ENCODE peak calls at places on chromosomes 2 and 18, in four cellular contexts. O, L, J and B are unnamed samples.

GRCh38 chr2:170229125-170229524 is 51.2 kb downstream of the MYO3B start:
- DNase-seq in L (no peak), O (no peak), J (no peak), B (no peak)

GRCh38 chr18:59902180-59902992 is 2.6 kb downstream of the PMAIP1 start:
- DNase-seq in O (no peak), J (no peak), L (peak; percentile 91), B (no peak)

GRCh38 chr2:216865658-216866057 is 5.8 kb upstream of the TNP1 start:
- DNase-seq in J (no peak), O (no peak), L (no peak), B (no peak)

GRCh38 chr2:48199076-48199475 is 292.8 kb upstream of the FBXO11 start:
- DNase-seq in O (no peak), L (peak; percentile 23), J (no peak), B (no peak)

GRCh38 chr2:98036349-98037000 is 40.7 kb upstream of the TMEM131 start:
- DNase-seq in J (no peak), O (peak; percentile 57), L (no peak), B (no peak)

GRCh38 chr2:69997296-69998184 is 36.1 kb upstream of the ASPRV1 start:
- DNase-seq in L (peak; percentile 11), J (no peak), O (no peak), B (no peak)

GRCh38 chr2:121360566-121361300 is 75.7 kb upstream of the TFCP2L1 start:
- DNase-seq in L (peak; percentile 65), J (no peak), O (peak; percentile 50), B (no peak)

GRCh38 chr18:69031571-69032451 is 233.9 kb downstream of the CCDC102B start:
- DNase-seq in O (no peak), J (no peak), L (no peak), B (no peak)

GRCh38 chr18:23487738-23488625 is 15.3 kb upstream of the RMC1 start:
- DNase-seq in L (peak; percentile 31), J (peak; percentile 42), O (no peak), B (no peak)

GRCh38 chr2:58358024-58358423 is 116.9 kb upstream of the FANCL start:
- DNase-seq in L (no peak), J (no peak), O (no peak), B (no peak)

GRCh38 chr2:211396815-211397214 is 840.4 kb downstream of the CPS1 start:
- DNase-seq in O (no peak), J (no peak), L (no peak), B (no peak)

GRCh38 chr2:26281226-26281625 is 36.5 kb downstream of the HADHB start:
- DNase-seq in J (no peak), L (no peak), O (no peak), B (no peak)

GRCh38 chr2:203664029-203664755 is 42.2 kb upstream of the CD28 start:
- DNase-seq in L (no peak), J (no peak), O (no peak), B (no peak)

GRCh38 chr18:48539406-48540328 is 836 bp downstream of the CTIF start:
- DNase-seq in O (peak; percentile 45), L (peak; percentile 74), J (peak; percentile 10), B (peak; percentile 32)

GRCh38 chr2:213019368-213019767 is 132.0 kb downstream of the IKZF2 start:
- DNase-seq in L (no peak), J (no peak), O (no peak), B (no peak)

GRCh38 chr2:149989447-149990063 is 402.0 kb upstream of the MMADHC start:
- DNase-seq in J (no peak), L (peak; percentile 29), O (no peak), B (no peak)

GRCh38 chr2:121104721-121105141 is 180.3 kb downstream of the TFCP2L1 start:
- DNase-seq in J (no peak), O (no peak), L (peak; percentile 52), B (peak; percentile 31)

GRCh38 chr2:188042412-188042811 is 249.3 kb upstream of the GULP1 start:
- DNase-seq in O (no peak), L (peak; percentile 78), J (no peak), B (no peak)

GRCh38 chr18:80033181-80034067 is 810 bp upstream of the RBFA start:
- DNase-seq in L (peak; percentile 28), J (peak; percentile 52), O (no peak), B (no peak)

GRCh38 chr2:151999058-151999457 is 99.8 kb downstream of the CACNB4 start:
- DNase-seq in L (peak; percentile 63), J (no peak), O (peak; percentile 22), B (peak; percentile 26)

GRCh38 chr2:74673821-74674528 is 19.9 kb downstream of the SEMA4F start:
- DNase-seq in L (no peak), O (no peak), J (no peak), B (no peak)

GRCh38 chr2:206971805-206972204 is 32.5 kb downstream of the CPO start:
- DNase-seq in L (peak; percentile 69), J (no peak), O (no peak), B (no peak)

GRCh38 chr18:13530879-13531387 is 195.4 kb downstream of the FAM210A start:
- DNase-seq in O (peak; percentile 62), J (peak; percentile 43), L (peak; percentile 84), B (no peak)

GRCh38 chr18:44107187-44107586 is 573.5 kb upstream of the SETBP1 start:
- DNase-seq in L (peak; percentile 39), J (no peak), O (no peak), B (no peak)

GRCh38 chr2:30620102-30620501 is 173.1 kb downstream of the LCLAT1 start:
- DNase-seq in J (no peak), O (no peak), L (no peak), B (no peak)

GRCh38 chr2:7348761-7349160 is 431.5 kb downstream of the RNF144A start:
- DNase-seq in J (no peak), L (no peak), O (no peak), B (no peak)

GRCh38 chr18:34493566-34494358 is 216.3 kb upstream of the DTNA start:
- DNase-seq in O (peak; percentile 43), L (peak; percentile 6), J (no peak), B (peak; percentile 29)

GRCh38 chr2:65072181-65072970 is 16.2 kb downstream of the CEP68 start:
- DNase-seq in O (no peak), L (no peak), J (no peak), B (no peak)

GRCh38 chr2:26245810-26246209 is 1.1 kb downstream of the HADHB start:
- DNase-seq in L (peak; percentile 49), J (no peak), O (no peak), B (no peak)

GRCh38 chr18:34321075-34321474 is 96.4 kb upstream of the NOL4 start:
- DNase-seq in J (no peak), O (no peak), L (no peak), B (no peak)

GRCh38 chr18:71027531-71027930 is 738.7 kb downstream of the SOCS6 start:
- DNase-seq in J (no peak), L (no peak), O (no peak), B (no peak)

GRCh38 chr2:129192841-129193253 is 786.6 kb upstream of the RAB6C start:
- DNase-seq in J (no peak), O (no peak), L (no peak), B (no peak)

GRCh38 chr2:206477296-206477695 is 34.0 kb downstream of the ADAM23 start:
- DNase-seq in L (peak; percentile 57), O (no peak), J (no peak), B (no peak)

GRCh38 chr18:46623541-46623940 is 33.5 kb downstream of the LOXHD1 start:
- DNase-seq in L (no peak), O (peak; percentile 19), J (no peak), B (no peak)

GRCh38 chr18:79515944-79516351 is 120.2 kb downstream of the NFATC1 start:
- DNase-seq in L (peak; percentile 14), J (no peak), O (no peak), B (no peak)

DNA sequence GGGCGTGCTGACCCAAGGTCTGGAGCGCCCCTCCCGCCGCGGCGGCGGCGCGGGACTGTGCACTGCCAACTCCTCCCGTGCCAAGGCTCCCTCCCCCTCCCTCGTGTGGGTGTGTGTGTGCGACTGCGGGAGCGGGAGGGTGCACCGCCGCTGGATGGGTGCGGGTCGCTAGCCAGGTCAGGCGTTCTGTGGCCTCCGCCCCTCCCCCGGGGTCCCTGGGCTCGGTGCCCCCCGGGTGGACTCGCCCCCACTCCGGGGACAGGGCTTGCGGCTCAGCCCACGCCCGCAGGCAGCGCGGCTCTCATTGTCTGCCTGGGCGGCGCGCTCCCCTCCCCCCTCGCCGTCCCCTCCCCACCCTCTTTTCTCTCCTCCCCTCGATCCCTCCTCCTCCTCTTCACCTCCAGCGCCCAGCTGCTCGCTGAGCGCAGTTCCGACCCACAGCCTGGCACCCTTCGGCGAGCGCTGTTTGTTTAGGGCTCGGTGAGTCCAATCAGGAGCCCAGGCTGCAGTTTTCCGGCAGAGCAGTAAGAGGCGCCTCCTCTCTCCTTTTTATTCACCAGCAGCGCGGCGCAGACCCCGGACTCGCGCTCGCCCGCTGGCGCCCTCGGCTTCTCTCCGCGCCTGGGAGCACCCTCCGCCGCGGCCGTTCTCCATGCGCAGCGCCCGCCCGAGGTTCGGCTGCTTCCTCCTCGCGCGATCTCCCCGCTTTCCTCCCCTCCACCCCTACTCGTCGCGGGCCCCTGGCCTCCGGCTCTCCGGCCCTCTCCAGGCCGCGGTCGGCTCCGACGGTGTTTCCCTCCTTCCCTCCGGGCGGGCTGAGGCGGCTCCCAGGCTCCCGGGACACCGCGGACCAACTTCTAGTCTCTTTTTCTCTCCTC is at the start of gene GATA6:
- DNase-seq in J (peak; percentile 88), O (peak; percentile 89), L (peak; percentile 98), B (peak; percentile 77)
- TF ChIP-seq CTCF in J (peak; percentile 31), O (peak; percentile 64), L (peak; percentile 67), B (peak; percentile 45)

GRCh38 chr18:22324191-22325131 is 93.3 kb downstream of the CTAGE1 start:
- DNase-seq in O (peak; percentile 74), J (no peak), L (peak; percentile 52), B (peak; percentile 23)
- TF ChIP-seq CTCF in O (peak; percentile 45), J (no peak), L (peak; percentile 49), B (peak; percentile 36)

GRCh38 chr2:241180495-241180894 is 8.0 kb upstream of the ANO7 start:
- DNase-seq in J (no peak), O (no peak), L (no peak), B (no peak)
- TF ChIP-seq CTCF in J (no peak), O (no peak), L (no peak), B (no peak)

GRCh38 chr2:235418918-235419317 is 74.9 kb upstream of the AGAP1 start:
- DNase-seq in J (no peak), L (peak; percentile 43), O (no peak), B (no peak)
- TF ChIP-seq CTCF in J (no peak), L (peak; percentile 20), O (no peak), B (no peak)

GRCh38 chr18:27619259-27619772 is 434.2 kb upstream of the CHST9 start:
- DNase-seq in O (no peak), J (no peak), L (no peak), B (no peak)

GRCh38 chr18:27615345-27615844 is 430.3 kb upstream of the CHST9 start:
- DNase-seq in O (no peak), J (no peak), L (no peak), B (no peak)

GRCh38 chr18:27621236-27621890 is 436.3 kb upstream of the CHST9 start:
- DNase-seq in O (no peak), L (no peak), J (no peak), B (no peak)

GRCh38 chr18:27619906-27620305 is 434.8 kb upstream of the CHST9 start:
- DNase-seq in J (no peak), L (no peak), O (no peak), B (no peak)

DNA sequence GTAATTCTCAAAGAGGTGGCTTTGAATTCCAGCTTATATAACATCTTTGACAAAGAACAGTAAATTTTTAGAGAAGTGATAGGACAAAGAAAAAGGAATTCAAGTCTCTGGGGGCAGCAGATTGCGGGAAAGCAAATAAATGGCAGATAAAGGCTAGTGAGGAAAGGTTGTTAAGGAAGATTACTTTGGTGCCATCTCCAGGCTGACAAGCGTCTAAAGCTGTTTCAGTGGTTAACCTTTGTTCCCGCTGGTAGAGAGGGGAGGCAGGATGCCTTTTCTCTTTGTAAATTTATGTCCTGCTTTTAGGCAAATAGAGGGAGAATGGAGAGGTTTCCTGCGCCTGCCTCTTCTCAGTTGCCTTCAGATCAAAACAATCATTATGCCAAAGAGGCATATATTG is 431.2 kb upstream of the CHST9 start:
- DNase-seq in L (no peak), O (no peak), J (no peak), B (no peak)
- TF ChIP-seq CTCF in L (no peak), O (no peak), J (no peak), B (no peak)